ENCODE peak calls at places on chromosome 22, in six cellular contexts. U is AG04450; O is stimulated activated CD4-positive, alpha-beta T cell treated with anti-CD3 and anti-CD28 coated beads, Interleukin-1b, Interleukin-23, amount 100 ng/mL, for 1 hour; S is HFF-Myc; Q is NCI-H1092; N is NCI-H187 treated with DMSO at 0.1 percent for 48 hours. K is an unnamed sample.
A peak's percentile ranks its signal among the peaks of the same experiment; 100 is the strongest.

GRCh38 chr22:21009638-21010425 is 5.1 kb upstream of the P2RX6 start:
- DNase-seq in U (no peak), N (no peak), S (no peak), O (no peak), Q (no peak), K (no peak)

GRCh38 chr22:24985824-24986214 is 33.3 kb downstream of the KIAA1671 start:
- DNase-seq in U (no peak), O (no peak), N (no peak), S (no peak), Q (no peak), K (no peak)

GRCh38 chr22:20783844-20784723 is 10.2 kb downstream of the SERPIND1 start:
- DNase-seq in U (peak; percentile 20), Q (peak; percentile 60), N (no peak), O (no peak), S (peak; percentile 29), K (no peak)

GRCh38 chr22:48900327-48900597 is 927.4 kb downstream of the BRD1 start:
- DNase-seq in O (no peak), S (no peak), U (no peak), N (no peak), Q (no peak), K (no peak)

GRCh38 chr22:46373838-46374662 is 38.5 kb downstream of the TRMU start:
- DNase-seq in S (no peak), U (no peak), Q (no peak), O (no peak), N (no peak), K (no peak)

GRCh38 chr22:46551996-46552395 is 14.6 kb upstream of the CELSR1 start:
- DNase-seq in S (no peak), O (no peak), Q (no peak), N (no peak), U (no peak), K (no peak)

GRCh38 chr22:39097098-39098020 is at the start of gene APOBEC3H:
- DNase-seq in N (no peak), O (no peak), U (no peak), S (peak; percentile 44), Q (no peak), K (no peak)

GRCh38 chr22:39574779-39575551 is 4.4 kb downstream of the CACNA1I start:
- DNase-seq in O (no peak), S (peak; percentile 69), Q (no peak), N (no peak), U (peak; percentile 57), K (no peak)

GRCh38 chr22:25368271-25368670 is 148.8 kb downstream of the CRYBB2 start:
- DNase-seq in U (peak; percentile 24), S (peak; percentile 78), N (no peak), O (no peak), Q (no peak), K (no peak)

GRCh38 chr22:21000215-21000986 is 1.5 kb downstream of the THAP7 start:
- DNase-seq in U (no peak), S (no peak), O (no peak), N (no peak), Q (no peak), K (peak; percentile 23)

GRCh38 chr22:20933910-20934309 is 16.7 kb downstream of the CRKL start:
- DNase-seq in O (no peak), U (no peak), N (no peak), Q (no peak), S (no peak), K (no peak)

GRCh38 chr22:21073023-21073422 is 27.3 kb downstream of the LRRC74B start:
- DNase-seq in O (no peak), S (no peak), U (no peak), N (no peak), Q (no peak), K (no peak)

GRCh38 chr22:42412744-42413220 is 19.4 kb downstream of the NFAM1 start:
- DNase-seq in N (no peak), S (no peak), U (no peak), O (no peak), Q (no peak), K (no peak)

GRCh38 chr22:50086526-50086925 is 1.3 kb upstream of the MLC1 start:
- DNase-seq in S (no peak), Q (no peak), U (peak; percentile 49), N (no peak), O (no peak), K (no peak)

GRCh38 chr22:29820941-29821789 is 16.9 kb downstream of the ASCC2 start:
- DNase-seq in O (no peak), N (peak; percentile 65), S (peak; percentile 48), U (peak; percentile 77), Q (no peak), K (no peak)

GRCh38 chr22:27783436-27784098 is 18.0 kb downstream of the MN1 start:
- DNase-seq in O (no peak), N (no peak), U (no peak), S (no peak), Q (no peak), K (no peak)